ENCODE peak calls at places on chromosomes 6 and 20, in five cellular contexts. C, I, T, V and M are unnamed samples. For H3K4me1, the result is how much of the 10 kb centered on the place peaks cover.

GRCh38 chr6:155448823-155449789 is 6.5 kb downstream of the NOX3 start:
- DNase-seq in T (peak), C (no peak), V (no peak), I (no peak), M (no peak)

GRCh38 chr6:139519571-139520031 is 145.2 kb upstream of the CITED2 start:
- DNase-seq in C (no peak), T (no peak), V (no peak), I (no peak), M (peak)

GRCh38 chr6:100865525-100865924 is 15.6 kb downstream of the ASCC3 start:
- DNase-seq in C (no peak), T (no peak), I (no peak), V (no peak), M (no peak)

GRCh38 chr6:13045676-13046075 is 282.7 kb downstream of the TBC1D7 start:
- DNase-seq in I (no peak), T (no peak), V (no peak), C (no peak), M (no peak)

GRCh38 chr6:44194326-44194725 is 22.4 kb upstream of the MYMX start:
- DNase-seq in V (no peak), I (no peak), C (no peak), T (no peak), M (no peak)

GRCh38 chr6:26065952-26066380 is 21.3 kb upstream of the HFE start:
- DNase-seq in C (no peak), T (peak), I (peak), V (peak), M (peak)

GRCh38 chr20:36462440-36463211 is 78.7 kb upstream of the MYL9 start:
- DNase-seq in C (peak), I (no peak), T (peak), V (no peak), M (peak)

GRCh38 chr6:83231146-83231545 is 38.0 kb downstream of the RWDD2A start:
- DNase-seq in T (no peak), I (no peak), V (no peak), C (no peak), M (peak)

GRCh38 chr6:90319044-90319443 is 22.4 kb upstream of the BACH2 start:
- DNase-seq in V (no peak), C (no peak), T (no peak), I (peak), M (no peak)

GRCh38 chr6:134802426-134803058 is 147.4 kb downstream of the ALDH8A1 start:
- DNase-seq in T (no peak), I (no peak), C (no peak), V (peak), M (no peak)

GRCh38 chr20:19074828-19075516 is 137.5 kb upstream of the SLC24A3 start:
- DNase-seq in V (no peak), I (peak), C (no peak), T (no peak), M (no peak)

GRCh38 chr20:15359056-15359455 is 1021.6 kb upstream of the FLRT3 start:
- DNase-seq in T (no peak), C (no peak), I (no peak), V (no peak), M (peak)

GRCh38 chr20:3408251-3408637 is 775 bp upstream of the DNAAF9 start:
- DNase-seq in C (no peak), V (no peak), T (no peak), I (no peak), M (no peak)

GRCh38 chr20:44719841-44720240 is 4.7 kb downstream of the CCN5 start:
- DNase-seq in I (no peak), C (peak), V (no peak), T (no peak), M (no peak)

GRCh38 chr20:2379511-2380229 is 1.0 kb upstream of the TGM6 start:
- DNase-seq in V (no peak), C (no peak), I (peak), T (no peak), M (no peak)

GRCh38 chr20:10551732-10552724 is 116.9 kb downstream of the SLX4IP start:
- DNase-seq in I (no peak), T (no peak), C (no peak), V (no peak), M (no peak)

GRCh38 chr20:21378259-21378658 is 19.1 kb downstream of the NKX2-4 start:
- DNase-seq in C (no peak), I (no peak), T (no peak), V (no peak), M (no peak)

GRCh38 chr6:31575335-31575901 is at the start of gene TNF:
- DNase-seq in C (peak), T (no peak), V (no peak), I (peak), M (no peak)

GRCh38 chr6:20280288-20280621 is 68.0 kb upstream of the MBOAT1 start:
- DNase-seq in V (no peak), T (no peak), I (no peak), C (no peak), M (no peak)

DNA sequence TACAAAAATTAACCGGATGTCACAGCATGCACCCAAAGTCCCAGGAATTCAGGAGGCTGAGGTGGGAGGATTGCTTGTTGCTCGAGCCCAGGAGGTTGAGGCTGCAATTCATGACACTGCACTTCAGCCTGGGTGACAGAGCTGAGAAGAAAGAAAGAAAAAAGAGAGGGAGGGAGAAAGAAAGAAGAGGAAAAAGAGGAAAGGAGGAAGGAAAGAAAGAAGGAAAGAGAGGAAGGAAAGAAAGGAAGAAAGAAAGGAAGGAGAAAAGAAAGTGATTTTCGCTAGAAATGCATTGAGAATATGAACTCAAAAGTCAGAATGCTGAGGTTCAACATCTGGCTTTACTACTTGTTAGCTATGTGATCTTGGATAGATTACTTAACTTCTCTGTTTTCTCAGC is 6.6 kb downstream of the SENP6 start:
- DNase-seq in V (no peak), T (no peak), I (no peak), C (no peak), M (no peak)
- H3K4me3 ChIP-seq in V (no peak), T (no peak), I (no peak), C (no peak), M (no peak)

GRCh38 chr20:62795023-62795761 is 1.1 kb upstream of the MRGBP start:
- DNase-seq in C (peak), I (peak), V (peak), T (peak), M (peak)
- H3K4me1 ChIP-seq in C (under half), I (under half), V (under half), T (under half), M (under half)

GRCh38 chr20:47502801-47503239 is 1.1 kb downstream of the NCOA3 start:
- DNase-seq in C (no peak), I (peak), V (peak), T (peak), M (peak)
- H3K4me3 ChIP-seq in C (peak), I (peak), V (peak), T (peak), M (peak)

DNA sequence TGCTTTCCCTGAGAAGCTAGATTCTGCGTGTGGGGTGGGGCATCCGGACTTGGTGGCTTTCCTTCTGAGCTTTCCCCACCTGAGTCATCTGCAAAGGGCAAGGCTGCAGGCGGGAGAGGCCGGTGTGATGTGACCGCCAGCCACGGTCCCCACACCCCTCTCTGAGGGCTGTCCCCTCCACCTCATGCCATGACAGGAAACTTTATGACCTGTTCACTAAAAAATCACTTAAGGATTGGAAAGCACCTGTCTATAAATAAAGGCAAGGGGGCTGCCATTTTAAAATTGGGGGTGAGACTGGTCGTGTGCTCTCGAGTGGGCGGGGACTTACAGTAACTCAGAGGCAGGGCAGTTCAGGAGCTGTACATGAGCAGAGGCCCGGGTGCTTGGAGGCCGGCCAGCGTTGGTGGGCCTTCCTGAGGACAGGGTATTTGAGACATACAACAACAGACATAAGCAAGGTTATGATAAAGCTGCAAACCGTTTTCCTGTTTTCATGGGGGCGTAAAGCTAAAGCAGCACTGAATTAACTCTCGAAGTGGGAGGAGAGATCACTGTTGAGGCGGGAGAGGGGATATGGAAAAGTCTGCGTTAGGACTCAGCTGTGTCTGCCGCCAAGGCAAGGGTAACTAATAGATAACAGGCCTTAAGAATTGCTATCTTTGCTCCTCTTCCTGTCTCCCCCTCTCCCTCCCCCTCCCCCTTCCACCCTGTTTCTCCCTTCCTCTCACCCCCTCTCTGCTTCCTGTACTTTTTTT is 16.1 kb upstream of the SERPINB1 start:
- DNase-seq in T (peak), I (peak), C (no peak), V (no peak), M (no peak)
- H3K4me1 ChIP-seq in T (half or more), I (half or more), C (under half), V (half or more), M (under half)

GRCh38 chr20:50234288-50234687 is 43.7 kb downstream of the CEBPB start:
- DNase-seq in T (no peak), C (peak), V (no peak), I (no peak), M (no peak)
- H3K4me3 ChIP-seq in T (no peak), C (no peak), V (no peak), I (no peak), M (no peak)

GRCh38 chr20:9110365-9110764 is 41.5 kb downstream of the PLCB4 start:
- DNase-seq in T (peak), I (no peak), V (no peak), C (no peak), M (peak)
- H3K4me1 ChIP-seq in T (under half), I (under half), V (under half), C (under half), M (under half)

GRCh38 chr6:15016813-15017212 is 229.1 kb upstream of the JARID2 start:
- DNase-seq in V (no peak), C (no peak), I (no peak), T (no peak), M (no peak)
- H3K4me3 ChIP-seq in V (no peak), C (no peak), I (no peak), T (no peak), M (no peak)